ENCODE peak calls at places on chromosome 13, in eight cellular contexts. H is H1, Y is ovary, D is transverse colon, T is A549, C is suprapubic skin, O is tibial nerve, Q is esophagus muscularis mucosa. Z is an unnamed sample.

GRCh38 chr13:100815476-100816046 is 141.0 kb upstream of the TMTC4 start:
- DNase-seq in H (peak), Y (no peak), D (no peak), T (no peak), C (no peak), O (no peak), Q (no peak), Z (no peak)

GRCh38 chr13:98142427-98143156 is at the start of gene FARP1:
- DNase-seq in H (no peak), Y (peak), D (peak), T (peak), C (peak), O (peak), Q (no peak), Z (peak)

GRCh38 chr13:71021810-71022422 is 845.1 kb downstream of the DACH1 start:
- DNase-seq in H (no peak), Y (no peak), D (no peak), T (no peak), C (no peak), O (no peak), Q (no peak), Z (no peak)

GRCh38 chr13:20360041-20360491 is 127.9 kb upstream of the GJB6 start:
- DNase-seq in H (no peak), Y (no peak), D (no peak), T (peak), C (no peak), O (no peak), Q (no peak), Z (no peak)

GRCh38 chr13:97781891-97782305 is 171.6 kb upstream of the IPO5 start:
- DNase-seq in H (no peak), Y (no peak), D (no peak), T (no peak), C (no peak), O (no peak), Q (no peak), Z (no peak)

GRCh38 chr13:48412100-48412556 is 785 bp downstream of the LPAR6 start:
- DNase-seq in H (no peak), Y (no peak), D (no peak), T (peak), C (no peak), O (no peak), Q (no peak), Z (no peak)

GRCh38 chr13:62331384-62331783 is 915.7 kb upstream of the PCDH20 start:
- DNase-seq in H (no peak), Y (no peak), D (no peak), T (no peak), C (no peak), O (no peak), Q (no peak), Z (no peak)

GRCh38 chr13:40787062-40787461 is 2.3 kb upstream of the SLC25A15 start:
- DNase-seq in H (no peak), Y (no peak), D (no peak), T (no peak), C (no peak), O (no peak), Q (no peak), Z (no peak)

DNA sequence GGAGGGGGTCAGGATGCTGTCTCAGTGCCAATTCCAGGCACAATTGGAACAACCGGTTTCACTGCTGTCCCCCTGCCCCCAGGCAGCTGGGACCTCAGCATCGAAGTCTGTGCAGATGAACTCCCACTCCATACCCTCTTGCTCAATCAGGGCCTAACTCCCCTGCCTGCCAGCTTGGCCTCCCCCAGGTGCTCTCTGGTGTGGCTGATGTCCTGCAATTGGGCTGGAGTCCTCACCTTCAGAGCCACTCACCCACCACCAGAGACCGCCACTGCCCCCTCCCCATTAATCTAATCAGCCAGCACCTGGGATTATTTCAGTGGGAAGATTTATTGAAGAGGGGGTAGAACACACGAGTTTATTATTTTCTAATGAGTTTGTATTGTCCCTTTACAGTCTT is 118.8 kb downstream of the MIPEP start:
- DNase-seq in H (no peak), Y (no peak), D (no peak), T (no peak), C (no peak), O (no peak), Q (peak), Z (no peak)
- TF ChIP-seq CTCF in H (peak), Y (no peak), D (no peak), T (no peak), C (no peak), O (no peak), Q (no peak), Z (no peak)

DNA sequence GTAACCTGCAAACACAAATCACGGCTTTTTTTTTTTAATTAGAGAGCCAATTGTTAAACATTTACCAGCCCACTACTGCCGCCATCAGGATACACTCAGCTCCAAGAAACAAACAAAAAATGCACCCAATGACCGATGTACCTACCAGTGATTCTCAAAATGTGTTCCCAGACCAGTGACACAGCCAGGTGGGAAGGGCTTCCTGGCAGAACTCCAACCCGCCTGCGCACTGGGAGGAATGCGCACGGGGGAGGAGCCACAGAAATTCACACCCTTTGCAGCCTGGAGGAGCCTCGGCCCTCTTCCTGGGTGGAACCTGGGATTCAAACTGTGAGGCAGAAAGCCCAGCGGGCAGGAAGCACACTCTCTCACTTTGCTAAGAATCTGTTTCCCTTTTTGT is 255.9 kb downstream of the TBC1D4 start:
- DNase-seq in H (peak), Y (no peak), D (no peak), T (no peak), C (no peak), O (no peak), Q (no peak), Z (no peak)
- H3K27ac ChIP-seq in H (no peak), Y (no peak), D (no peak), T (no peak), C (peak), O (no peak), Q (no peak), Z (no peak)

GRCh38 chr13:110627761-110628476 is 12.6 kb downstream of the NAXD start:
- DNase-seq in H (no peak), Y (no peak), D (no peak), T (no peak), C (no peak), O (no peak), Q (no peak), Z (no peak)

GRCh38 chr13:110624766-110625756 is 9.7 kb downstream of the NAXD start:
- DNase-seq in H (no peak), Y (no peak), D (no peak), T (no peak), C (no peak), O (no peak), Q (no peak), Z (peak)

GRCh38 chr13:110627351-110627750 is 12.0 kb downstream of the NAXD start:
- DNase-seq in H (no peak), Y (no peak), D (no peak), T (no peak), C (no peak), O (no peak), Q (no peak), Z (no peak)

GRCh38 chr13:110625771-110626321 is 10.5 kb downstream of the NAXD start:
- DNase-seq in H (no peak), Y (no peak), D (peak), T (no peak), C (no peak), O (no peak), Q (no peak), Z (peak)

DNA sequence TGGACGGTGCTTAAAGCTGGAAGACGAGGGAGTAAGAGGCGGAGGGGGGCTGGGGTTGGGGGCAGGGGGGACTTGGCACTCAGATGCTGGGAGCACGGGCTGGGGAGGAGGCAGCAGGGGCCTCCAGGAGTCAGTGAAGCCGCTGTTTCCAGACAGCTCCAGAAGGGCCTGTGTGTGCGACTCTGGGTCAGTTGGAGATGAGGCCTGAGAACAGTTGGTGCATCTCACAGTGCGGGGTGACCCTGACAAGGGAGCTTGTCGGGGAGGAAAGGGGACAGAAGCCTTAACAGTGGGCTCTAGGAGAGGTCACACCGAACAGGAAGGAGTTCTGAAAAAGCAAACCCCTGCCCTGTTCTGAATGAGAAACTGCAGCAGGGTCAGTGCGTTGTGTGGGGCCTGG is 11.2 kb downstream of the NAXD start:
- DNase-seq in H (no peak), Y (no peak), D (no peak), T (no peak), C (no peak), O (no peak), Q (no peak), Z (no peak)
- TF ChIP-seq EP300 in H (no peak), Y (no peak), D (no peak), T (no peak), C (no peak), O (no peak), Q (no peak), Z (no peak)

DNA sequence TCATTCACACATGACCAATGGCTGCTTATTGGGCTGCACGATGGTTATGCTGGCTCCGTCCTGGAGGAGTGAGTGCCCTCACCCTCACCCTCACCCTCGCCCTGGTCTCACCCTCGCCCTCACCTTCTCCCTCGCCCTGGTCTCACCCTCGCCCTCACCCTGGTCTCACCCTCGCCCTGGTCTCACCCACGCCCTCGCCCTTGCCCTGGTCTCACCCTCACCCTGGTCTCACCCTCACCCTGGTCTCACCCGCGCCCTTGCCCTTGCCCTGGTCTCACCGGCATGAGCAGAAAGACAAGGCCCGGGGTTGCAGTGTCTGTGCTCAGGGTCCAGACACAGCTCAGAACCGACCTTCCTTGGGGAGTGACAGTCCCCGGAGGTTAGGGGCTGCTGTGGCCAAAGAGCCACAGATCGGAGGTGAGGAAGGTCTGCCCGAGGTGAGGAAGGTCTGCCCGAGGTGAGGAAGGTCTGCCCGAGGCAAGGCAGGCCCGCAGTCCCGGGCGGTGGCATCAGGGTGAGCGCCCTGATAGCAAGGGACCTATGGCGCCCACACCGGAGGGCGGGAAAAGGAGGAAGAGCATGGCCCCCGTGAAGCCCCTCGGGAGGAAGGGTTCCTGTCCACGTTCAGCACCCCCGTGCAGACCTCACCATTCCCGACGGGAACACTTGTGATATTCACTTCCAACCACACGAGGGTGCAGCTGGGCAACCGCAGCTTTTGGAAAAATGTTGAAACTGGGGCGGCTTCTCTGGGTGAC is 65.6 kb downstream of the MCF2L start:
- DNase-seq in H (no peak), Y (peak), D (peak), T (peak), C (no peak), O (no peak), Q (no peak), Z (peak)
- TF ChIP-seq CTCF in H (no peak), Y (peak), D (peak), T (peak), C (peak), O (peak), Q (peak), Z (no peak)

DNA sequence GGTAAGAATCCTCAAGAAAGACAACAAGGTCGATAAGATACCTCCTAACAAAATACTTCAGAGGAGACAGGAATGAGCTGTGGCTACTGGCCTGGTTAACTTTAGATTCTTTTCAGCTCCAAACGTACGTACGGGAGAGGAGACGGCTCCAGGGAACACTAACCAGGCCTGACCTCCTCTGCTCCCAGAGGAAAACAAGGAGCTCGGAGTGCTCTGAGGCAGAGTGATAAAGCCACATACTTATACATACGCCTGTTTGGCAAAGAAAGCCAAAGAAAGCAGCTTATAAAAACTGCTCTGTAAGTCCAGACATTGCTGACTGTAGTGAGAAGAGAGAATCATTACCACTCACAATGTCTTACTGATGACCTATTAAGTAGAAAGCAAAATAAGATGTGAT is 263.9 kb downstream of the MZT1 start:
- DNase-seq in H (no peak), Y (peak), D (peak), T (no peak), C (no peak), O (no peak), Q (no peak), Z (no peak)
- H3K27ac ChIP-seq in H (no peak), Y (no peak), D (no peak), T (no peak), C (no peak), O (no peak), Q (no peak), Z (peak)

GRCh38 chr13:45040626-45041025 is 51.3 kb downstream of the GPALPP1 start:
- DNase-seq in H (no peak), Y (no peak), D (no peak), T (no peak), C (no peak), O (no peak), Q (no peak), Z (no peak)
- TF ChIP-seq EP300 in H (no peak), Y (no peak), D (no peak), T (no peak), C (no peak), O (no peak), Q (no peak), Z (no peak)

DNA sequence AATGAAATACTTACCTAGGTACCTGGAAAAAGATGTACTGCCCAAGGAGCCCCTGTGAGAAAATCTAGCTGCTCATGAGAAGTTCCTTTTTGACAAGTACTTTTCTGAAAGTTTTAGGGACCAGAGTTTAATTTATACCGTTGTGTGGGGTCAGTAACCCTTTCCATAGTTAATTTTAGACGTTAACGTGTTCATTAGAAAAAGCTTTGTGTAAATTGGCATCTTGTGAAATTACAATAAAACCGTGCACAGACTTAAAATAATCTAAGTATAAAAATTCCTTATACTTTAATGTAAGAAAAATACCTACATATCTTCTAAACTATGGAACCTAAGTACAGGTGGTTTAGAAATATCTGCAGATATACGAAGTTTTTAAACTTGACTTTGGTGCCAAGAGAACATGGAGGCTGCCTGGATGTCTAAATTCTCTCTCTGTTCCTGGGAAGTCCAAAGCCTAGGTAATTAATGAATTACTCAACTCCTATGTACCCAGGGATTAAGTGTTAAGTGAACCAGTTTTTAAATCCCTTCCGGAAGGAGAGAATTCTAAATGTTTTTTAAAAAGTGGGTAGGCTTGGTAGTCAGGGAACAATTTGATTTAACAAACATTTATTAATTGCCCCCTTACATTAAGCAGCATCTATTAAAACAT is 50.2 kb upstream of the PDX1 start:
- DNase-seq in H (no peak), Y (no peak), D (no peak), T (no peak), C (no peak), O (no peak), Q (no peak), Z (no peak)
- TF ChIP-seq CTCF in H (no peak), Y (no peak), D (no peak), T (peak), C (no peak), O (no peak), Q (no peak), Z (no peak)

DNA sequence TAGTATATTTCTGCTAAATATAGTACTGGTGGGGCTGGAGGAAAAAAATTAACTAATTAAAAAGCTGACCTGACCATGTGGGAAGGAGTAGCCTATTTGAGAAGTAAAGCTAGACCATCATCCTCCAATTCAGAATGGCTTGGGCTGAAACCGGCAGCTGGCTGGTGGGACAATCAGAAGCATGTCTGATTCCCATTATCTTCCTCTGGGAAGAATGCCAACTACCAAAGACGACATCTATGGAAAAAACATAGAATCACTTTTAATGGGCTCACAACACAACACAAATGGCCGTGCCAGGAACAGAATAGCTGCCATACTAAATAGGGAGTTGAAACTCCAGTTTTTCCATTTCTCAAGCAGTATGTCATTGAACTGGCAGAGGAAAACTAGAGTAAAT is 120.4 kb upstream of the FREM2 start:
- DNase-seq in H (no peak), Y (no peak), D (no peak), T (no peak), C (no peak), O (no peak), Q (no peak), Z (no peak)
- H3K27ac ChIP-seq in H (no peak), Y (no peak), D (no peak), T (no peak), C (no peak), O (no peak), Q (no peak), Z (no peak)

DNA sequence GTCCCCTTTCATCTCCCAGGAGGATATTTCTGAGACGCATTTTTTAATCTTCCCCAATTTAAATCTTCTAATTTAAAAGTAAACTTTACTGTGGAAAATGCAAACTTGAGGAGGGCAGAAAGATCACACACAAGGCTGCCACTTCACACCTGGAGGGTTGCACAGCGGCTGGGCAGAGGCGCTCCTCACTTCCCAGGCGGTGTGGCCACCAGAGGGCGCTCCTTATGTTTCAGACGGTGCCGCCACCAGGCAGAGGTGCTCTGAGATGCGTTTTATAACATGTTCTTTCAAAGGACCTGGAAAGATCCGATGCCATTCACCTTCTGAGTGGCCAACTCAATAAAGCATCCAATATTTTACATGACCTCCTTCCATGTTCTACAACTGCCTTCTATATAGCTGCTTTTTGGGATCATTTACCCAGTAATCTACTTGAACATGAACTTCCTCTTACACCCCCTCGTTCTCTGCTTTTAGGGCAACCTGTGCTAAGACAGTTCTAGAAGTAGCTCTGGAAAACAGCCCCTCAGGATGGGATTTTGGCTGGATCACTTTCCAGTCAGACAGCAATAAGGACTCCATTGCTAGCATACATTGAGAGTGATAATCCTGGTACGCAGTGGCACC is 14.8 kb upstream of the MTUS2 start:
- DNase-seq in H (no peak), Y (no peak), D (no peak), T (peak), C (no peak), O (no peak), Q (no peak), Z (no peak)
- TF ChIP-seq EP300 in H (peak), Y (no peak), D (no peak), T (no peak), C (no peak), O (no peak), Q (no peak), Z (no peak)